ENCODE peak calls at places on chromosomes 4 and X, in eight cellular contexts. N, O, X, J, L, P, M and S are unnamed samples.

GRCh38 chr4:176404591-176404990 is 84.8 kb downstream of the SPCS3 start:
- DNase-seq in L (no peak), J (no peak), O (no peak), X (no peak), P (no peak), N (peak), M (no peak), S (no peak)

GRCh38 chrX:69069876-69070275 is 95.4 kb downstream of the PJA1 start:
- DNase-seq in N (no peak), P (no peak), O (no peak), X (no peak), M (no peak), J (no peak), L (no peak), S (no peak)

GRCh38 chr4:166078956-166079355 is 205.9 kb downstream of the TLL1 start:
- DNase-seq in J (no peak), N (peak), O (no peak), X (no peak), P (no peak), L (peak), M (peak), S (no peak)

GRCh38 chr4:2257361-2258001 is 4.4 kb downstream of the MXD4 start:
- DNase-seq in X (peak), N (no peak), L (no peak), P (no peak), O (peak), J (peak), M (no peak), S (no peak)

GRCh38 chr4:138681000-138681604 is 334.5 kb upstream of the NOCT start:
- DNase-seq in P (peak), J (peak), M (peak), N (peak), O (peak), X (peak), L (peak), S (peak)

GRCh38 chrX:151397741-151398070 is 700 bp downstream of the VMA21 start:
- DNase-seq in X (no peak), N (peak), P (no peak), L (no peak), M (no peak), J (no peak), O (no peak), S (no peak)

GRCh38 chrX:129717902-129718301 is 20.9 kb upstream of the XPNPEP2 start:
- DNase-seq in P (no peak), X (no peak), J (no peak), O (peak), N (peak), M (peak), L (no peak), S (no peak)

GRCh38 chr4:26431461-26432165 is 58.7 kb downstream of the CCKAR start:
- DNase-seq in O (no peak), M (no peak), P (no peak), J (no peak), X (no peak), L (no peak), N (no peak), S (no peak)

GRCh38 chrX:137684591-137684990 is 118.7 kb downstream of the ZIC3 start:
- DNase-seq in M (no peak), J (no peak), L (no peak), X (no peak), P (no peak), O (no peak), N (no peak), S (no peak)

GRCh38 chr4:966266-967112 is 6.9 kb downstream of the DGKQ start:
- DNase-seq in X (no peak), J (no peak), P (no peak), L (no peak), M (no peak), O (no peak), N (no peak), S (no peak)

GRCh38 chrX:148441387-148441786 is 59.0 kb upstream of the AFF2 start:
- DNase-seq in L (no peak), N (no peak), O (no peak), M (no peak), X (no peak), P (no peak), J (no peak), S (no peak)

GRCh38 chr4:156195914-156196313 is 242.2 kb upstream of the CTSO start:
- DNase-seq in O (no peak), X (no peak), J (no peak), M (no peak), L (no peak), N (no peak), P (no peak), S (no peak)

GRCh38 chr4:19614171-19614570 is 637.5 kb upstream of the SLIT2 start:
- DNase-seq in J (no peak), X (no peak), N (no peak), L (no peak), P (no peak), M (peak), O (no peak), S (no peak)

GRCh38 chr4:99157478-99157935 is 13.4 kb upstream of the ADH4 start:
- DNase-seq in M (no peak), X (no peak), L (peak), P (no peak), J (no peak), N (no peak), O (no peak), S (no peak)

GRCh38 chr4:54961357-54961975 is 163.9 kb downstream of the KDR start:
- DNase-seq in X (no peak), L (peak), N (peak), M (peak), P (peak), J (no peak), O (no peak), S (peak)

GRCh38 chr4:68175562-68176155 is 46.0 kb upstream of the TMPRSS11F start:
- DNase-seq in X (no peak), M (peak), O (no peak), J (no peak), L (peak), P (peak), N (peak), S (peak)

GRCh38 chr4:138222041-138222440 is 20.1 kb downstream of the SLC7A11 start:
- DNase-seq in M (peak), J (no peak), P (no peak), O (no peak), N (peak), X (no peak), L (peak), S (no peak)